ENCODE peak calls at places on chromosome 1, in seven cellular contexts. One of them, this sample, is unnamed.

GRCh38 chr1:43936470-43937151 is 3.0 kb downstream of the ARTN start:
- DNase-seq in SK-N-SH: peak
- DNase-seq in GM12878: no peak
- DNase-seq in K562: no peak
- DNase-seq in HepG2: peak
- DNase-seq in H1: no peak
- DNase-seq in HCT116: no peak
- DNase-seq in this sample: peak

GRCh38 chr1:174791863-174792262 is 207.9 kb upstream of the CACYBP start:
- DNase-seq in GM12878: no peak
- DNase-seq in HCT116: no peak
- DNase-seq in SK-N-SH: no peak
- DNase-seq in K562: no peak
- DNase-seq in HepG2: no peak
- DNase-seq in H1: no peak
- DNase-seq in this sample: no peak

GRCh38 chr1:47911424-47911823 is 85.8 kb downstream of the TRABD2B start:
- DNase-seq in HCT116: no peak
- DNase-seq in SK-N-SH: no peak
- DNase-seq in H1: no peak
- DNase-seq in GM12878: no peak
- DNase-seq in K562: no peak
- DNase-seq in HepG2: no peak
- DNase-seq in this sample: no peak

GRCh38 chr1:172321429-172321828 is 99.1 kb upstream of the C1orf105 start:
- DNase-seq in H1: no peak
- DNase-seq in HepG2: no peak
- DNase-seq in GM12878: no peak
- DNase-seq in HCT116: no peak
- DNase-seq in K562: no peak
- DNase-seq in SK-N-SH: no peak
- DNase-seq in this sample: no peak

GRCh38 chr1:93708734-93709481 is 27.3 kb upstream of the BCAR3 start:
- DNase-seq in H1: no peak
- DNase-seq in HepG2: no peak
- DNase-seq in HCT116: no peak
- DNase-seq in GM12878: no peak
- DNase-seq in SK-N-SH: peak
- DNase-seq in K562: no peak
- DNase-seq in this sample: no peak

GRCh38 chr1:147086129-147086528 is 86.1 kb downstream of the PRKAB2 start:
- DNase-seq in GM12878: no peak
- DNase-seq in SK-N-SH: no peak
- DNase-seq in K562: no peak
- DNase-seq in H1: no peak
- DNase-seq in HepG2: no peak
- DNase-seq in HCT116: no peak
- DNase-seq in this sample: no peak

GRCh38 chr1:2935766-2936390 is 85.4 kb upstream of the ACTRT2 start:
- DNase-seq in HepG2: no peak
- DNase-seq in GM12878: no peak
- DNase-seq in SK-N-SH: no peak
- DNase-seq in K562: no peak
- DNase-seq in HCT116: no peak
- DNase-seq in H1: no peak
- DNase-seq in this sample: no peak

GRCh38 chr1:7230896-7231210 is 445.6 kb downstream of the CAMTA1 start:
- DNase-seq in HepG2: no peak
- DNase-seq in GM12878: no peak
- DNase-seq in K562: no peak
- DNase-seq in HCT116: no peak
- DNase-seq in SK-N-SH: no peak
- DNase-seq in H1: no peak
- DNase-seq in this sample: no peak

GRCh38 chr1:236875975-236876374 is 80.9 kb downstream of the MTR start:
- DNase-seq in HCT116: no peak
- DNase-seq in K562: no peak
- DNase-seq in H1: no peak
- DNase-seq in GM12878: no peak
- DNase-seq in SK-N-SH: no peak
- DNase-seq in HepG2: no peak
- DNase-seq in this sample: no peak

GRCh38 chr1:33433509-33434362 is 2.8 kb upstream of the PHC2 start:
- DNase-seq in K562: no peak
- DNase-seq in GM12878: no peak
- DNase-seq in H1: no peak
- DNase-seq in HCT116: peak
- DNase-seq in SK-N-SH: no peak
- DNase-seq in HepG2: peak
- DNase-seq in this sample: no peak

GRCh38 chr1:205068457-205069035 is 15.7 kb downstream of the TMEM81 start:
- DNase-seq in GM12878: no peak
- DNase-seq in HCT116: no peak
- DNase-seq in H1: no peak
- DNase-seq in K562: no peak
- DNase-seq in SK-N-SH: no peak
- DNase-seq in HepG2: no peak
- DNase-seq in this sample: no peak

GRCh38 chr1:20416706-20417105 is 69.3 kb downstream of the CAMK2N1 start:
- DNase-seq in HepG2: no peak
- DNase-seq in H1: no peak
- DNase-seq in SK-N-SH: no peak
- DNase-seq in HCT116: no peak
- DNase-seq in K562: no peak
- DNase-seq in GM12878: no peak
- DNase-seq in this sample: no peak

GRCh38 chr1:29482064-29482463 is 245.7 kb downstream of the PTPRU start:
- DNase-seq in GM12878: no peak
- DNase-seq in K562: no peak
- DNase-seq in SK-N-SH: no peak
- DNase-seq in HCT116: no peak
- DNase-seq in H1: no peak
- DNase-seq in HepG2: no peak
- DNase-seq in this sample: no peak

GRCh38 chr1:228830185-228830953 is 95.1 kb downstream of the RHOU start:
- DNase-seq in GM12878: no peak
- DNase-seq in HepG2: no peak
- DNase-seq in SK-N-SH: no peak
- DNase-seq in K562: no peak
- DNase-seq in H1: no peak
- DNase-seq in HCT116: no peak
- DNase-seq in this sample: no peak

GRCh38 chr1:73783367-73783766 is 414.6 kb downstream of the LRRIQ3 start:
- DNase-seq in HepG2: no peak
- DNase-seq in SK-N-SH: no peak
- DNase-seq in K562: no peak
- DNase-seq in HCT116: no peak
- DNase-seq in GM12878: no peak
- DNase-seq in H1: no peak
- DNase-seq in this sample: no peak

GRCh38 chr1:197965132-197965707 is 48.0 kb downstream of the LHX9 start:
- DNase-seq in HCT116: no peak
- DNase-seq in GM12878: no peak
- DNase-seq in H1: no peak
- DNase-seq in SK-N-SH: no peak
- DNase-seq in K562: no peak
- DNase-seq in HepG2: no peak
- DNase-seq in this sample: no peak

GRCh38 chr1:76106251-76106650 is 31.7 kb downstream of the ST6GALNAC3 start:
- DNase-seq in K562: no peak
- DNase-seq in H1: no peak
- DNase-seq in SK-N-SH: no peak
- DNase-seq in GM12878: no peak
- DNase-seq in HCT116: no peak
- DNase-seq in HepG2: no peak
- DNase-seq in this sample: no peak

GRCh38 chr1:105100102-105100501 is 1350.4 kb downstream of the AMY1C start:
- DNase-seq in H1: no peak
- DNase-seq in SK-N-SH: no peak
- DNase-seq in K562: no peak
- DNase-seq in HepG2: peak
- DNase-seq in HCT116: no peak
- DNase-seq in GM12878: no peak
- DNase-seq in this sample: no peak

GRCh38 chr1:77560741-77561140 is 121.7 kb downstream of the ZZZ3 start:
- DNase-seq in HepG2: no peak
- DNase-seq in K562: no peak
- DNase-seq in H1: no peak
- DNase-seq in HCT116: no peak
- DNase-seq in SK-N-SH: no peak
- DNase-seq in GM12878: no peak
- DNase-seq in this sample: no peak

GRCh38 chr1:44485229-44485932 is 80.3 kb downstream of the RNF220 start:
- DNase-seq in HCT116: no peak
- DNase-seq in K562: peak
- DNase-seq in GM12878: no peak
- DNase-seq in SK-N-SH: no peak
- DNase-seq in HepG2: no peak
- DNase-seq in H1: no peak
- DNase-seq in this sample: no peak

GRCh38 chr1:161198877-161199431 is at the start of gene ADAMTS4:
- DNase-seq in SK-N-SH: peak
- DNase-seq in HepG2: no peak
- DNase-seq in HCT116: no peak
- DNase-seq in H1: no peak
- DNase-seq in K562: peak
- DNase-seq in GM12878: no peak
- DNase-seq in this sample: no peak

GRCh38 chr1:903721-904270 is 19.9 kb upstream of the SAMD11 start:
- DNase-seq in H1: no peak
- DNase-seq in SK-N-SH: no peak
- DNase-seq in GM12878: no peak
- DNase-seq in K562: no peak
- DNase-seq in HCT116: no peak
- DNase-seq in HepG2: no peak
- DNase-seq in this sample: peak

GRCh38 chr1:904271-904950 is 19.3 kb upstream of the SAMD11 start:
- DNase-seq in HepG2: no peak
- DNase-seq in K562: peak
- DNase-seq in SK-N-SH: peak
- DNase-seq in GM12878: no peak
- DNase-seq in HCT116: peak
- DNase-seq in H1: no peak
- DNase-seq in this sample: peak

GRCh38 chr1:905811-906531 is 17.8 kb upstream of the SAMD11 start:
- DNase-seq in H1: no peak
- DNase-seq in SK-N-SH: peak
- DNase-seq in HepG2: no peak
- DNase-seq in GM12878: no peak
- DNase-seq in HCT116: no peak
- DNase-seq in K562: no peak
- DNase-seq in this sample: no peak

GRCh38 chr1:906532-907420 is 16.9 kb upstream of the SAMD11 start:
- DNase-seq in K562: no peak
- DNase-seq in HCT116: peak
- DNase-seq in SK-N-SH: peak
- DNase-seq in H1: no peak
- DNase-seq in GM12878: no peak
- DNase-seq in HepG2: no peak
- DNase-seq in this sample: peak

GRCh38 chr1:905071-905749 is 18.5 kb upstream of the SAMD11 start:
- DNase-seq in SK-N-SH: peak
- DNase-seq in H1: no peak
- DNase-seq in HepG2: no peak
- DNase-seq in GM12878: no peak
- DNase-seq in HCT116: no peak
- DNase-seq in K562: no peak
- DNase-seq in this sample: no peak
- TF ChIP-seq JUND in SK-N-SH: no peak
- TF ChIP-seq JUND in H1: no peak
- TF ChIP-seq JUND in HepG2: no peak
- TF ChIP-seq JUND in GM12878: no peak
- TF ChIP-seq JUND in HCT116: no peak
- TF ChIP-seq JUND in K562: no peak
- TF ChIP-seq JUND in this sample: no peak

DNA sequence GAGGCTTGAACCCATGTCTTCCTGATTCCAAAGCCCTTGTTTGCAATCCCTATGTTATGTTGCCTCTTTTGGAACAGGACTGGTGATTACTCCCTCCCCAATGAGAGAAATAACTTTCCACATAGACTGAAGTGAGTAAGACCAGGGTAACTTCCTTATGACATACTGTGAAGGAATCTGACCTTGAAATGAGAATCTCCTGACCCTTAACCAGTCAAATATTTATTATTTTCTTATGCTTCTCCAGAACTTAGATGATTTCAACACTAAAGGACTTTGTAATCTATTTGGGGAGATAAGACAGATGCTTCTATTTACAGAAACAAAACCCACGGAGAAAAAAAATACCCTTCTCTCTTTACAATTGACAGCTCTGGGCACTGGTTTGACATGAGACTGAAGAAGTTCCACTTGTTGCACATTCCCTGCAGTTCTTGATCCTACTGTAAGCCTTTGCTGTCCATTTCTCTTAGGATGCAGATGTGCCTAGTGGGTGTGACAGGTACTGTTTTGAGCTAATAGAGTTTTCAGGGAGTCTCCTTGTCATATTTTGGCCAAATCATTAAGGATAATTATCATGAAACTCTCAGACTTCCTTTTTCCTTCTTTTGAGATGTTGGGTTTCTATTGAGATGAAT is 3.9 kb upstream of the RPTN start:
- DNase-seq in GM12878: no peak
- DNase-seq in HCT116: peak
- DNase-seq in HepG2: peak
- DNase-seq in H1: no peak
- DNase-seq in K562: no peak
- DNase-seq in SK-N-SH: no peak
- DNase-seq in this sample: no peak
- TF ChIP-seq JUND in GM12878: no peak
- TF ChIP-seq JUND in HCT116: peak
- TF ChIP-seq JUND in HepG2: no peak
- TF ChIP-seq JUND in H1: no peak
- TF ChIP-seq JUND in K562: no peak
- TF ChIP-seq JUND in SK-N-SH: peak
- TF ChIP-seq JUND in this sample: no peak

DNA sequence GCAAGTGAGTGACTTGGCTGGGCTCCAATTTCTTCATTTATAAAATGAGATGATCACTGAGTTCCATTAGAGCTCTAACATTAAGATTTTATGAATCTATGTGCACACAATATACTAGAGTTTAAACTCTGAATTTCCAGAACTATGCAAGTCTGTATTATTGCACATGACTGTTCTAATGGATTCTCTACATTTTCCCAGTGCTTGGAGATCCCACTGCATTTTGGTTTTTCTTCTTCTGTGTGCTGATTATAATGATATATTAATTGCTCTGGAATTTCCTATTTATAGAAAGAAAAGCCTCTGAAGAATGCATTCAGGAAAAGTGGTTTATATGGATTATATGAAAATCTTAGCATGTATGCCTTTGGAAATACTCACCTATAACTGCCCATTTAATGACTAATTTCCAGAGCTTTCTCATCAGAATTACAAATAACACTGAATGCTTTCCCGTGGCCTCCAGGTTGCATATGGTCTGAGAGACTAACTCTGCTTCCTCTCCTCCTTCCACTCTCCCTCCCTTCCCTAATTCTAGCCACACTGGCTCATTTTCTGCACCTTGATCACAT is 97.3 kb upstream of the CHRM3 start:
- DNase-seq in HCT116: no peak
- DNase-seq in K562: no peak
- DNase-seq in H1: no peak
- DNase-seq in HepG2: no peak
- DNase-seq in SK-N-SH: no peak
- DNase-seq in GM12878: no peak
- DNase-seq in this sample: no peak
- TF ChIP-seq JUND in HCT116: no peak
- TF ChIP-seq JUND in K562: no peak
- TF ChIP-seq JUND in H1: no peak
- TF ChIP-seq JUND in HepG2: no peak
- TF ChIP-seq JUND in SK-N-SH: no peak
- TF ChIP-seq JUND in GM12878: no peak
- TF ChIP-seq JUND in this sample: no peak

GRCh38 chr1:178057863-178058576 is 35.9 kb upstream of the RASAL2 start:
- DNase-seq in K562: no peak
- DNase-seq in SK-N-SH: no peak
- DNase-seq in HCT116: no peak
- DNase-seq in GM12878: no peak
- DNase-seq in H1: no peak
- DNase-seq in HepG2: no peak
- DNase-seq in this sample: no peak
- TF ChIP-seq JUND in K562: no peak
- TF ChIP-seq JUND in SK-N-SH: no peak
- TF ChIP-seq JUND in HCT116: no peak
- TF ChIP-seq JUND in GM12878: no peak
- TF ChIP-seq JUND in H1: no peak
- TF ChIP-seq JUND in HepG2: no peak
- TF ChIP-seq JUND in this sample: no peak

This sample was measured in T47D.